ENCODE peak calls at places on chromosomes 13 and 19, in four cellular contexts. U, D, I and J are unnamed samples.

GRCh38 chr19:38294090-38294489 is 10.0 kb upstream of the C19orf33 start:
- DNase-seq in U (no peak), D (no peak), I (no peak), J (no peak)

GRCh38 chr19:12495002-12495802 is 10.6 kb upstream of the ZNF709 start:
- DNase-seq in U (peak), D (peak), I (peak), J (peak)

GRCh38 chr19:55474269-55475265 is 1.9 kb upstream of the ZNF628 start:
- DNase-seq in U (no peak), D (peak), I (no peak), J (no peak)

GRCh38 chr19:18194554-18195238 is 1.7 kb downstream of the MPV17L2 start:
- DNase-seq in U (no peak), D (no peak), I (peak), J (no peak)

GRCh38 chr19:9914315-9915207 is 21.8 kb downstream of the OLFM2 start:
- DNase-seq in U (peak), D (peak), I (peak), J (no peak)

GRCh38 chr13:97367427-97367826 is 66.5 kb upstream of the RAP2A start:
- DNase-seq in U (no peak), D (peak), I (peak), J (no peak)

GRCh38 chr19:4814625-4815425 is 16.7 kb downstream of the TICAM1 start:
- DNase-seq in U (no peak), D (peak), I (no peak), J (no peak)

GRCh38 chr13:100517135-100517534 is 71.5 kb downstream of the GGACT start:
- DNase-seq in U (no peak), D (no peak), I (peak), J (no peak)

GRCh38 chr13:42478531-42479156 is 95.3 kb upstream of the TNFSF11 start:
- DNase-seq in U (no peak), D (no peak), I (peak), J (no peak)

GRCh38 chr13:85243831-85244230 is 555.4 kb downstream of the SLITRK6 start:
- DNase-seq in U (no peak), D (no peak), I (no peak), J (no peak)

GRCh38 chr13:20301391-20302071 is 69.4 kb upstream of the GJB6 start:
- DNase-seq in U (no peak), D (no peak), I (no peak), J (no peak)

GRCh38 chr13:74945637-74946036 is 536.3 kb downstream of the TBC1D4 start:
- DNase-seq in U (no peak), D (no peak), I (no peak), J (no peak)

GRCh38 chr19:40305403-40305802 is 20.3 kb upstream of the AKT2 start:
- DNase-seq in U (peak), D (peak), I (peak), J (peak)

GRCh38 chr19:29677001-29677781 is 11.9 kb downstream of the PLEKHF1 start:
- DNase-seq in U (no peak), D (no peak), I (no peak), J (no peak)

GRCh38 chr13:40458283-40459031 is 208.0 kb downstream of the FOXO1 start:
- DNase-seq in U (no peak), D (no peak), I (no peak), J (no peak)

GRCh38 chr19:15292847-15293582 is 39.3 kb downstream of the BRD4 start:
- DNase-seq in U (no peak), D (peak), I (no peak), J (peak)

GRCh38 chr13:108084840-108085239 is 130.5 kb downstream of the LIG4 start:
- DNase-seq in U (no peak), D (no peak), I (no peak), J (no peak)

GRCh38 chr19:39207293-39207836 is 3.3 kb upstream of the SYCN start:
- DNase-seq in U (no peak), D (no peak), I (no peak), J (no peak)

GRCh38 chr13:110850840-110851239 is 64.0 kb downstream of the ANKRD10 start:
- DNase-seq in U (no peak), D (no peak), I (no peak), J (no peak)

GRCh38 chr13:83819611-83820010 is 62.7 kb downstream of the SLITRK1 start:
- DNase-seq in U (no peak), D (no peak), I (peak), J (no peak)

GRCh38 chr13:102830646-102831045 is 15.2 kb upstream of the ERCC5 start:
- DNase-seq in U (no peak), D (peak), I (peak), J (peak)

GRCh38 chr13:23672616-23673015 is 102.4 kb downstream of the TNFRSF19 start:
- DNase-seq in U (no peak), D (no peak), I (no peak), J (no peak)

GRCh38 chr13:36850790-36851438 is 31.9 kb downstream of the RFXAP start:
- DNase-seq in U (no peak), D (peak), I (peak), J (no peak)

GRCh38 chr13:99086869-99087129 is 108.9 kb upstream of the DOCK9 start:
- DNase-seq in U (peak), D (no peak), I (peak), J (no peak)

GRCh38 chr19:35436477-35437141 is 11.4 kb upstream of the FFAR2 start:
- DNase-seq in U (no peak), D (peak), I (peak), J (no peak)

GRCh38 chr13:76210262-76210661 is 574.1 kb downstream of the LMO7 start:
- DNase-seq in U (no peak), D (no peak), I (peak), J (no peak)

GRCh38 chr13:113009743-113010509 is 40.9 kb downstream of the MCF2L start:
- DNase-seq in U (no peak), D (no peak), I (no peak), J (peak)

GRCh38 chr13:95605426-95606125 is 38.9 kb downstream of the DZIP1 start:
- DNase-seq in U (no peak), D (no peak), I (no peak), J (no peak)

GRCh38 chr13:45180303-45180702 is 20.5 kb downstream of the KCTD4 start:
- DNase-seq in U (no peak), D (no peak), I (no peak), J (no peak)

GRCh38 chr13:45185286-45185685 is 15.6 kb downstream of the KCTD4 start:
- DNase-seq in U (no peak), D (peak), I (no peak), J (no peak)

GRCh38 chr13:45179428-45179827 is 21.4 kb downstream of the KCTD4 start:
- DNase-seq in U (no peak), D (no peak), I (no peak), J (no peak)

GRCh38 chr13:45180713-45181601 is 19.9 kb downstream of the KCTD4 start:
- DNase-seq in U (no peak), D (no peak), I (no peak), J (no peak)

GRCh38 chr13:45184693-45185092 is 16.2 kb downstream of the KCTD4 start:
- DNase-seq in U (no peak), D (no peak), I (no peak), J (no peak)
- TF ChIP-seq CTCF in U (no peak), D (no peak), I (no peak), J (no peak)

DNA sequence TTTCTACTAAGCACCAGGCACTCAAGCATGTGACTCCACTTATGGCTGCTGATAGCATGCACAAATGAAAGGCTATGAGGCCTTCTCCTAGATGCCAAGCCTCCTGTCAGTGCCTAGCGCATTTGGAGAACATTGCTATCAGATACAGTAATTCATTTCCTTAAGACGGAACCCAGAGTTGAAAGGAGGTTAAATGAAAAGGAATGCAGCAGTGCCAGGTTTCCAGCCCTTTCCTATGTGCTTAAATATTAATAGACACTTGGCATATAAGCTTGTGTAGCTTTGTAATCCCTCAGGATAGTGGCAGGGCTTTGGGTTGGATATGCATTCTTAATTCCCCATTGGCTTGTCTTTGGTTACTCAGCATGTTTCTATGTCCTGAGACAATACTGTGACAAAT is 140.1 kb upstream of the FRY start:
- DNase-seq in U (no peak), D (no peak), I (no peak), J (peak)
- TF ChIP-seq CTCF in U (no peak), D (no peak), I (no peak), J (no peak)

DNA sequence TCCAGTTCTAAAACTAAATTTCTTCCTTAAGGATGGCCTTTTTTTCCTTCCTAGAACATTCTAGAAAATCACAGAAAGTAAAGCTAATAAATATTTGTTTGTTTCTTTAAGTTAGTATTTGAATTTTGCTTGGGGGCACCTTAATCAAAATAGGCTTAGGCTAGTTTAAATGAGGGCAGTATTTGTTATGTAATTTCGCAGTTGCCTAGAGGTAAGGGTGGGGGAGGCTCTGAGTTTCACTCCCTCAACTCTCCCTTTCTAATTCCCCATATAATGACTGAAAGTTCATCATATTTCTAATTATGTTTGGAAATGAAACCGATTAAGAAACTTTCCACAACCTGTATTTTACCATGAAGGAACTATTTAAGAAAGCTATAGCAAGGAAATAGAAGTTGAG is 40.6 kb downstream of the PCDH17 start:
- DNase-seq in U (no peak), D (no peak), I (no peak), J (no peak)
- TF ChIP-seq CTCF in U (no peak), D (no peak), I (no peak), J (no peak)

DNA sequence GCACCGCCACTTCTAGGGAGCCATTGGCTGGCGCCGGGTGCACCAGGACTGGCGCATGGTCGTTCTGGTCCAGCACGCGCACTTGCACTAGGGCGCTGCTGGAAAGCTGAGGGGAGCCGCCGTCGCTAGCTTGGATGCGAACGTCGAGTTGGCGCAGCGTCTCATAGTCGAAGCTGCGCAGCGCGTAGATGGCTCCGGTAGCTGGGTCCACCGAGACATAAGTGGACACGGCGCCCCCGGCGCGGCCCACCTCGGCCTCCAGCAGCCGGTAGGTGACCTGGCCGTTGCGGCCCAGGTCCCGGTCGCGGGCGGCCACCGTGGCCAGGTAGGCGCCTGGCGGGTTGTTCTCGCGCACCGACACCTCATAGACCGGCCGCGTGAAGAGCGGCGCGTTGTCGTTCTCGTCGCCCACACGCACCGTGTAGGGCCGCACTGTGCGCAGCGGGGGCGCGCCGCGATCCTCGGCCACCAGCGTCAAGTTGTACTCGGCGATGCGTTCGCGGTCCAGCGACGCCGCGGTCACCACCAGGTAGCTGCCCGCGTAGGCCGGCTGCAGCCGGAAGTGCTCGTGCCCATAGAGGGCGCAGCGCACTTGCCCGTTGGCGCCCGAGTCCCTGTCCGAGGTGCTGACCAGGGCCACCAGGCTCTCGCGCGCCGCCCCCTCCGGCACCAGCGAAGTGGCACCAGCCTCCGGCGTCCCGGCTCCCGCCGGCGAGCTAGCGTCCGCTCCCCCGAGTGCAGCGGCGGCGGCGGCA is 1.7 kb downstream of the PCDH8 start:
- DNase-seq in U (no peak), D (peak), I (peak), J (no peak)
- TF ChIP-seq CTCF in U (no peak), D (peak), I (peak), J (peak)

GRCh38 chr19:2543463-2544442 is 67.8 kb downstream of the GADD45B start:
- DNase-seq in U (peak), D (peak), I (peak), J (peak)
- TF ChIP-seq CTCF in U (no peak), D (peak), I (peak), J (peak)

GRCh38 chr13:60655268-60655667 is 258.2 kb downstream of the TDRD3 start:
- DNase-seq in U (no peak), D (no peak), I (no peak), J (no peak)

GRCh38 chr13:60654405-60654804 is 257.4 kb downstream of the TDRD3 start:
- DNase-seq in U (no peak), D (peak), I (peak), J (peak)
- TF ChIP-seq CTCF in U (no peak), D (peak), I (peak), J (peak)

DNA sequence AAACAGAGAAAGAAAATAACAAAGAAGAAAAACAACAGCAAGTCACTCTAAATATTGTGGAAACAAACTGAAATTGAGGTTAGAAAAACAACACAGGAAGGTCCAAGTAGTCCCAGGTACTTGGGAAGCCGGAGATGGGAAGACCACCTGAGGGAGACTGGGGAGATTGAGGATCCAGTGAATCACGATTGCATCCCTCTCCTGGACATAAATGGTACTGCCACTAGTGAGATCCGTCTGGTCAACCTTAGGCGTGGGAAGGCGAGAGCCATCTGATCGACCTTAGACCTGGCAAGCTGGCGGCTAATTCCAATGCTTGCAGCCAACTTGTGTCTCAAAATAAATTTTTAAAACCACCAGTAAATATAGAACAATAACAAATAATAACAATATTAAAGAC is 81.9 kb downstream of the ZNF726 start:
- DNase-seq in U (no peak), D (no peak), I (peak), J (no peak)
- TF ChIP-seq CTCF in U (no peak), D (peak), I (peak), J (peak)

GRCh38 chr19:49570138-49570856 is 10.1 kb downstream of the NOSIP start:
- DNase-seq in U (peak), D (peak), I (peak), J (peak)

GRCh38 chr19:49574206-49574755 is 6.1 kb downstream of the NOSIP start:
- DNase-seq in U (no peak), D (no peak), I (no peak), J (no peak)

GRCh38 chr19:49573009-49573408 is 7.3 kb downstream of the NOSIP start:
- DNase-seq in U (no peak), D (no peak), I (no peak), J (no peak)

GRCh38 chr19:49573451-49573850 is 6.9 kb downstream of the NOSIP start:
- DNase-seq in U (no peak), D (no peak), I (no peak), J (no peak)

GRCh38 chr19:49570997-49571676 is 9.2 kb downstream of the NOSIP start:
- DNase-seq in U (no peak), D (no peak), I (no peak), J (no peak)
- TF ChIP-seq CTCF in U (peak), D (no peak), I (no peak), J (peak)

DNA sequence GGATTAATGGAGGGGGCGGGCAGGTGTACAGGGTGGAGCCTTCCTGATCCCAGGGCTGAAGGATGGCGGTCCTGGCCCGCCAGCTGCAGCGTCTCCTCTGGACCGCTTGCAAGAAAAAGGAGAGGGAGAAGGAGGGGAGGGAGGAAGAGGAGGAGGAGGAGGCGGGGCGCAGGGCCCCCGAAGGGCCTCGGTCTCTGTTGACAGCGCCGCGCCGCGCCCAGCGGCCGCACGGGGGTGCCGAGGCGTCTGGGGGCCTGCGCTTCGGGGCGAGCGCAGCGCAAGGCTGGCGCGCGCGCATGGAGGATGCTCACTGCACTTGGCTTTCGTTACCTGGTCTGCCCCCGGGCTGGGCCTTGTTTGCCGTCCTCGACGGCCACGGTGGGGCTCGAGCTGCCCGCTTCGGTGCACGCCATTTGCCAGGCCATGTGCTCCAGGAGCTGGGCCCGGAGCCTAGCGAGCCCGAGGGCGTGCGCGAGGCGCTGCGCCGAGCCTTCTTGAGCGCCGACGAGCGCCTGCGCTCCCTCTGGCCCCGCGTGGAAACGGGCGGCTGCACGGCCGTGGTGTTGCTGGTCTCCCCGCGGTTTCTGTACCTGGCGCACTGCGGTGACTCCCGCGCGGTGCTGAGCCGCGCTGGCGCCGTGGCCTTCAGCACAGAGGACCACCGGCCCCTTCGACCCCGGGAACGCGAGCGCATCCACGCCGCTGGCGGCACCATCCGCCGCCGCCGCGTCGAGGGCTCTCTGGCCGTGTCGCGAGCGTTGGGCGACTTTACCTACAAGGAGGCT is at the start of gene PPM1N:
- DNase-seq in U (peak), D (peak), I (no peak), J (no peak)
- TF ChIP-seq CTCF in U (peak), D (no peak), I (no peak), J (no peak)